ENCODE peak calls at places on chromosomes 12 and 14, in eight cellular contexts. H is CD8-positive, alpha-beta T cell; O is CD4-positive, alpha-beta memory T cell; J is GM23248; Z is transverse colon; F is brain microvascular endothelial cell; V is HCT116; X is iPS DF 6.9. M is an unnamed sample.

GRCh38 chr12:58252914-58253313 is 311.5 kb downstream of the ATP23 start:
- DNase-seq in H (no peak), O (no peak), J (no peak), Z (no peak), F (no peak), V (no peak), X (no peak), M (no peak)

GRCh38 chr14:55448146-55448614 is 7.8 kb upstream of the TBPL2 start:
- DNase-seq in H (no peak), O (no peak), J (peak), Z (peak), F (peak), V (peak), X (no peak), M (no peak)

GRCh38 chr14:105013150-105013787 is 7.6 kb downstream of the CDCA4 start:
- DNase-seq in H (no peak), O (no peak), J (peak), Z (no peak), F (no peak), V (no peak), X (no peak), M (no peak)

GRCh38 chr12:125114365-125115141 is 49.3 kb downstream of the AACS start:
- DNase-seq in H (no peak), O (no peak), J (no peak), Z (no peak), F (no peak), V (no peak), X (no peak), M (no peak)

GRCh38 chr14:99671230-99672224 is 12.6 kb upstream of the CYP46A1 start:
- DNase-seq in H (no peak), O (no peak), J (no peak), Z (peak), F (no peak), V (no peak), X (no peak), M (no peak)

GRCh38 chr14:68459480-68460136 is 333.3 kb downstream of the ZFP36L1 start:
- DNase-seq in H (no peak), O (no peak), J (no peak), Z (no peak), F (no peak), V (no peak), X (no peak), M (no peak)

GRCh38 chr12:19759229-19759628 is 319.9 kb downstream of the AEBP2 start:
- DNase-seq in H (no peak), O (no peak), J (peak), Z (no peak), F (peak), V (no peak), X (no peak), M (no peak)

GRCh38 chr12:62933871-62934798 is 815 bp downstream of the PPM1H start:
- DNase-seq in H (no peak), O (peak), J (peak), Z (peak), F (peak), V (no peak), X (no peak), M (peak)

GRCh38 chr12:31003861-31004640 is 69.6 kb upstream of the DDX11 start:
- DNase-seq in H (no peak), O (no peak), J (no peak), Z (no peak), F (no peak), V (no peak), X (no peak), M (no peak)
- H3K27ac ChIP-seq in H (no peak), O (no peak), J (no peak), Z (no peak), F (no peak), V (no peak), X (no peak), M (no peak)

GRCh38 chr12:101642115-101643067 is 47.6 kb downstream of the MYBPC1 start:
- DNase-seq in H (no peak), O (no peak), J (no peak), Z (peak), F (no peak), V (no peak), X (peak), M (no peak)

GRCh38 chr12:101634724-101635123 is 40.0 kb downstream of the MYBPC1 start:
- DNase-seq in H (no peak), O (no peak), J (no peak), Z (no peak), F (no peak), V (no peak), X (no peak), M (no peak)

DNA sequence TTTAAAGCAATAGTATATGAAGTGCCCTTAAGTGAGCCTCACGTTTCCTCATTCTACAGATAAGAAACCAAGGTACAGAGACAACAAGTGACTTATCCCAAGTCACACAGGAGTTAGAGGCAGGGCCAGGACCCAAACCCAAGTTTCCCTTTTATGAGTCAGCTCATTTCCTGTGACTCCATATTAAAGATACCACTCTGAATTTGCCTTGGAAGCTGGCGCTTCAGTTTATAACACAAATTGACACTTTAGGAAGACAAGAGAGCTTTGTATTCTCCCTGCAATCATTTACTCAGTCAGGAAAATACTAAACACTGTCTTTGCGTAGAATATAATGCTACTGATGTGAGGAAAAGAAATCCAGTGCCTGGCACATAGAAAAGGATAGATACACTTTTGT is 43.2 kb downstream of the MYBPC1 start:
- DNase-seq in H (no peak), O (no peak), J (no peak), Z (no peak), F (no peak), V (no peak), X (no peak), M (no peak)
- H3K27ac ChIP-seq in H (no peak), O (no peak), J (no peak), Z (no peak), F (no peak), V (no peak), X (no peak), M (no peak)

GRCh38 chr14:90740946-90741681 is 75.1 kb downstream of the TTC7B start:
- DNase-seq in H (no peak), O (no peak), J (no peak), Z (no peak), F (no peak), V (no peak), X (no peak), M (no peak)
- H3K27ac ChIP-seq in H (no peak), O (no peak), J (no peak), Z (no peak), F (no peak), V (no peak), X (no peak), M (no peak)

GRCh38 chr12:12468575-12468974 is 94.1 kb downstream of the DUSP16 start:
- DNase-seq in H (no peak), O (no peak), J (no peak), Z (no peak), F (no peak), V (no peak), X (no peak), M (no peak)
- H3K27ac ChIP-seq in H (no peak), O (peak), J (no peak), Z (peak), F (no peak), V (no peak), X (no peak), M (peak)

GRCh38 chr12:56248711-56249110 is 9.5 kb downstream of the ANKRD52 start:
- DNase-seq in H (no peak), O (no peak), J (no peak), Z (no peak), F (no peak), V (no peak), X (no peak), M (no peak)
- H3K27ac ChIP-seq in H (no peak), O (no peak), J (no peak), Z (no peak), F (no peak), V (no peak), X (no peak), M (no peak)

DNA sequence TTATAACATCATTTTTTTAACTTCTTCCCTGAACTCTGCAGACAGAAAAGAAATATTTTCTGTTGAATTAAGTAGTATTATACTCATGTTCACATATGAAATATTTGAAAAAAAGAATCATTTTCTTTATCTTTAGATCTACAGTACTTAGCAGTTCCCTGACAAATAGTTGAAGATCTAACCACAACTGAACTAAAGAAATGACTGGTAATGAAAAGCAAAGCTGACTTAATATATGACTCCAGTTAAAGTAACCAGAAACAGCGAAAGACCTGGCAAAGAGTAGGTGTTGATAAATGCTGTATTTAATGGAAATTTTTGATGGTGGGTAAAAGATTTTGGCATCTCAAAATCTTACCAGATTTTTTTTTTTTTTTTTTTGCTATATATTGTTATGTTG is 207.1 kb upstream of the SLC16A7 start:
- DNase-seq in H (no peak), O (no peak), J (no peak), Z (no peak), F (no peak), V (no peak), X (no peak), M (peak)
- H3K27ac ChIP-seq in H (no peak), O (no peak), J (no peak), Z (no peak), F (no peak), V (no peak), X (no peak), M (no peak)

DNA sequence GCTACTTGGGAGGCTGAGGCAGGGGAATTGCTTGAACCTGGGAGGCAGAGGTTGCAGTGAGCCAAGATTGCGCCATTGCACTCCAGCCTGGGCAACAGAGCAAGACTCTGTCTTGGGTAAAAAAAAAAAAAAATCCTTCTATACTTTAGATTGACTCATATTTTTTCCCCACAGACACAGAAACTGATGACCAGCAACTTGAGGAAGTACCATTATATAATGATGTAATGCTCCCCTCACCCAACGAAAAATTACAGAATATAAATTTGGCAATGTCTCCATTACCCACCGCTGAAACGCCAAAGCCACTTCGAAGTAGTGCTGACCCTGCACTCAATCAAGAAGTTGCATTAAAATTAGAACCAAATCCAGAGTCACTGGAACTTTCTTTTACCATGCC is 24.3 kb upstream of the SNAPC1 start:
- DNase-seq in H (no peak), O (no peak), J (peak), Z (no peak), F (no peak), V (no peak), X (no peak), M (no peak)
- H3K27ac ChIP-seq in H (no peak), O (no peak), J (peak), Z (no peak), F (no peak), V (no peak), X (no peak), M (no peak)

GRCh38 chr14:102547067-102547466 is 37.5 kb upstream of the ANKRD9 start:
- DNase-seq in H (no peak), O (no peak), J (no peak), Z (no peak), F (no peak), V (no peak), X (no peak), M (no peak)
- H3K27ac ChIP-seq in H (no peak), O (no peak), J (no peak), Z (no peak), F (no peak), V (no peak), X (no peak), M (no peak)

M was measured in CD4-positive, CD25-positive, alpha-beta regulatory T cell.